ENCODE peak calls at places on chromosomes 11 and 22, in ten cellular contexts. One of them, this sample, is unnamed.

GRCh38 chr11:60315866-60316265 is 11.2 kb upstream of the MS4A6E start:
- DNase-seq in activated T-cell treated with anti-CD3 and anti-CD28 coated beads, Interleukin-2, amount 50 U/mL, for 48 hours: no peak
- DNase-seq in naive thymus-derived CD8-positive, alpha-beta T cell: no peak
- DNase-seq in CD8-positive, alpha-beta memory T cell: no peak
- DNase-seq in transverse colon: no peak
- DNase-seq in KG1: no peak
- DNase-seq in NCI-H524 treated with DMSO at 0.1 percent for 48 hours: no peak
- DNase-seq in NCI-H460: no peak
- DNase-seq in SK-N-SH: no peak
- DNase-seq in frontal cortex: no peak
- DNase-seq in this sample: no peak

GRCh38 chr11:30128269-30128932 is 102.4 kb upstream of the FSHB start:
- DNase-seq in activated T-cell treated with anti-CD3 and anti-CD28 coated beads, Interleukin-2, amount 50 U/mL, for 48 hours: no peak
- DNase-seq in naive thymus-derived CD8-positive, alpha-beta T cell: no peak
- DNase-seq in CD8-positive, alpha-beta memory T cell: no peak
- DNase-seq in transverse colon: no peak
- DNase-seq in KG1: no peak
- DNase-seq in NCI-H524 treated with DMSO at 0.1 percent for 48 hours: no peak
- DNase-seq in NCI-H460: peak
- DNase-seq in SK-N-SH: peak
- DNase-seq in frontal cortex: no peak
- DNase-seq in this sample: peak

GRCh38 chr22:43136255-43136654 is 6.9 kb downstream of the MCAT start:
- DNase-seq in activated T-cell treated with anti-CD3 and anti-CD28 coated beads, Interleukin-2, amount 50 U/mL, for 48 hours: peak
- DNase-seq in naive thymus-derived CD8-positive, alpha-beta T cell: peak
- DNase-seq in CD8-positive, alpha-beta memory T cell: peak
- DNase-seq in transverse colon: peak
- DNase-seq in KG1: no peak
- DNase-seq in NCI-H524 treated with DMSO at 0.1 percent for 48 hours: no peak
- DNase-seq in NCI-H460: no peak
- DNase-seq in SK-N-SH: peak
- DNase-seq in frontal cortex: no peak
- DNase-seq in this sample: no peak

GRCh38 chr11:121669422-121669821 is 216.7 kb upstream of the SORL1-AS1 start:
- DNase-seq in activated T-cell treated with anti-CD3 and anti-CD28 coated beads, Interleukin-2, amount 50 U/mL, for 48 hours: no peak
- DNase-seq in naive thymus-derived CD8-positive, alpha-beta T cell: no peak
- DNase-seq in CD8-positive, alpha-beta memory T cell: no peak
- DNase-seq in transverse colon: no peak
- DNase-seq in KG1: no peak
- DNase-seq in NCI-H524 treated with DMSO at 0.1 percent for 48 hours: no peak
- DNase-seq in NCI-H460: no peak
- DNase-seq in SK-N-SH: no peak
- DNase-seq in frontal cortex: no peak
- DNase-seq in this sample: no peak

GRCh38 chr11:122108192-122108799 is 7.7 kb downstream of the BLID start:
- DNase-seq in activated T-cell treated with anti-CD3 and anti-CD28 coated beads, Interleukin-2, amount 50 U/mL, for 48 hours: no peak
- DNase-seq in naive thymus-derived CD8-positive, alpha-beta T cell: no peak
- DNase-seq in CD8-positive, alpha-beta memory T cell: no peak
- DNase-seq in transverse colon: no peak
- DNase-seq in KG1: no peak
- DNase-seq in NCI-H524 treated with DMSO at 0.1 percent for 48 hours: no peak
- DNase-seq in NCI-H460: peak
- DNase-seq in SK-N-SH: no peak
- DNase-seq in frontal cortex: no peak
- DNase-seq in this sample: peak

GRCh38 chr11:70424765-70425164 is 26.4 kb downstream of the CTTN start:
- DNase-seq in activated T-cell treated with anti-CD3 and anti-CD28 coated beads, Interleukin-2, amount 50 U/mL, for 48 hours: no peak
- DNase-seq in naive thymus-derived CD8-positive, alpha-beta T cell: no peak
- DNase-seq in CD8-positive, alpha-beta memory T cell: no peak
- DNase-seq in transverse colon: no peak
- DNase-seq in KG1: no peak
- DNase-seq in NCI-H524 treated with DMSO at 0.1 percent for 48 hours: no peak
- DNase-seq in NCI-H460: no peak
- DNase-seq in SK-N-SH: no peak
- DNase-seq in frontal cortex: no peak
- DNase-seq in this sample: no peak

GRCh38 chr22:26656896-26657851 is at the start of gene MIAT:
- DNase-seq in activated T-cell treated with anti-CD3 and anti-CD28 coated beads, Interleukin-2, amount 50 U/mL, for 48 hours: peak
- DNase-seq in naive thymus-derived CD8-positive, alpha-beta T cell: peak
- DNase-seq in CD8-positive, alpha-beta memory T cell: peak
- DNase-seq in transverse colon: peak
- DNase-seq in KG1: no peak
- DNase-seq in NCI-H524 treated with DMSO at 0.1 percent for 48 hours: no peak
- DNase-seq in NCI-H460: no peak
- DNase-seq in SK-N-SH: peak
- DNase-seq in frontal cortex: no peak
- DNase-seq in this sample: peak

GRCh38 chr11:70779433-70780245 is 381.3 kb downstream of the CTTN start:
- DNase-seq in activated T-cell treated with anti-CD3 and anti-CD28 coated beads, Interleukin-2, amount 50 U/mL, for 48 hours: no peak
- DNase-seq in naive thymus-derived CD8-positive, alpha-beta T cell: no peak
- DNase-seq in CD8-positive, alpha-beta memory T cell: no peak
- DNase-seq in transverse colon: no peak
- DNase-seq in KG1: no peak
- DNase-seq in NCI-H524 treated with DMSO at 0.1 percent for 48 hours: no peak
- DNase-seq in NCI-H460: no peak
- DNase-seq in SK-N-SH: no peak
- DNase-seq in frontal cortex: no peak
- DNase-seq in this sample: no peak

GRCh38 chr22:41380993-41381328 is 781 bp upstream of the TEF start:
- DNase-seq in activated T-cell treated with anti-CD3 and anti-CD28 coated beads, Interleukin-2, amount 50 U/mL, for 48 hours: no peak
- DNase-seq in naive thymus-derived CD8-positive, alpha-beta T cell: no peak
- DNase-seq in CD8-positive, alpha-beta memory T cell: no peak
- DNase-seq in transverse colon: peak
- DNase-seq in KG1: no peak
- DNase-seq in NCI-H524 treated with DMSO at 0.1 percent for 48 hours: no peak
- DNase-seq in NCI-H460: peak
- DNase-seq in SK-N-SH: no peak
- DNase-seq in frontal cortex: no peak
- DNase-seq in this sample: no peak

GRCh38 chr11:6319001-6319878 is 1.1 kb downstream of the CAVIN3 start:
- DNase-seq in activated T-cell treated with anti-CD3 and anti-CD28 coated beads, Interleukin-2, amount 50 U/mL, for 48 hours: no peak
- DNase-seq in naive thymus-derived CD8-positive, alpha-beta T cell: no peak
- DNase-seq in CD8-positive, alpha-beta memory T cell: no peak
- DNase-seq in transverse colon: peak
- DNase-seq in KG1: no peak
- DNase-seq in NCI-H524 treated with DMSO at 0.1 percent for 48 hours: no peak
- DNase-seq in NCI-H460: no peak
- DNase-seq in SK-N-SH: peak
- DNase-seq in frontal cortex: no peak
- DNase-seq in this sample: no peak

GRCh38 chr22:42844756-42845155 is 12.3 kb downstream of the ARFGAP3 start:
- DNase-seq in activated T-cell treated with anti-CD3 and anti-CD28 coated beads, Interleukin-2, amount 50 U/mL, for 48 hours: no peak
- DNase-seq in naive thymus-derived CD8-positive, alpha-beta T cell: no peak
- DNase-seq in CD8-positive, alpha-beta memory T cell: no peak
- DNase-seq in transverse colon: no peak
- DNase-seq in KG1: no peak
- DNase-seq in NCI-H524 treated with DMSO at 0.1 percent for 48 hours: no peak
- DNase-seq in NCI-H460: no peak
- DNase-seq in SK-N-SH: no peak
- DNase-seq in frontal cortex: no peak
- DNase-seq in this sample: no peak

GRCh38 chr22:27100789-27101188 is 443.4 kb downstream of the MIAT start:
- DNase-seq in activated T-cell treated with anti-CD3 and anti-CD28 coated beads, Interleukin-2, amount 50 U/mL, for 48 hours: no peak
- DNase-seq in naive thymus-derived CD8-positive, alpha-beta T cell: no peak
- DNase-seq in CD8-positive, alpha-beta memory T cell: no peak
- DNase-seq in transverse colon: no peak
- DNase-seq in KG1: no peak
- DNase-seq in NCI-H524 treated with DMSO at 0.1 percent for 48 hours: peak
- DNase-seq in NCI-H460: no peak
- DNase-seq in SK-N-SH: peak
- DNase-seq in frontal cortex: no peak
- DNase-seq in this sample: no peak

GRCh38 chr11:75591371-75591770 is 29.3 kb downstream of the SERPINH1 start:
- DNase-seq in activated T-cell treated with anti-CD3 and anti-CD28 coated beads, Interleukin-2, amount 50 U/mL, for 48 hours: no peak
- DNase-seq in naive thymus-derived CD8-positive, alpha-beta T cell: no peak
- DNase-seq in CD8-positive, alpha-beta memory T cell: no peak
- DNase-seq in transverse colon: no peak
- DNase-seq in KG1: no peak
- DNase-seq in NCI-H524 treated with DMSO at 0.1 percent for 48 hours: no peak
- DNase-seq in NCI-H460: no peak
- DNase-seq in SK-N-SH: peak
- DNase-seq in frontal cortex: no peak
- DNase-seq in this sample: no peak

GRCh38 chr11:128845334-128845780 is 21.7 kb downstream of the KCNJ1 start:
- DNase-seq in activated T-cell treated with anti-CD3 and anti-CD28 coated beads, Interleukin-2, amount 50 U/mL, for 48 hours: no peak
- DNase-seq in naive thymus-derived CD8-positive, alpha-beta T cell: no peak
- DNase-seq in CD8-positive, alpha-beta memory T cell: no peak
- DNase-seq in transverse colon: no peak
- DNase-seq in KG1: no peak
- DNase-seq in NCI-H524 treated with DMSO at 0.1 percent for 48 hours: no peak
- DNase-seq in NCI-H460: no peak
- DNase-seq in SK-N-SH: no peak
- DNase-seq in frontal cortex: no peak
- DNase-seq in this sample: no peak

GRCh38 chr11:124987096-124987495 is 33.1 kb downstream of the CCDC15 start:
- DNase-seq in activated T-cell treated with anti-CD3 and anti-CD28 coated beads, Interleukin-2, amount 50 U/mL, for 48 hours: no peak
- DNase-seq in naive thymus-derived CD8-positive, alpha-beta T cell: no peak
- DNase-seq in CD8-positive, alpha-beta memory T cell: no peak
- DNase-seq in transverse colon: no peak
- DNase-seq in KG1: no peak
- DNase-seq in NCI-H524 treated with DMSO at 0.1 percent for 48 hours: no peak
- DNase-seq in NCI-H460: no peak
- DNase-seq in SK-N-SH: no peak
- DNase-seq in frontal cortex: peak
- DNase-seq in this sample: no peak

GRCh38 chr22:22403771-22404170 is 104.8 kb downstream of the ZNF280B start:
- DNase-seq in activated T-cell treated with anti-CD3 and anti-CD28 coated beads, Interleukin-2, amount 50 U/mL, for 48 hours: no peak
- DNase-seq in naive thymus-derived CD8-positive, alpha-beta T cell: no peak
- DNase-seq in CD8-positive, alpha-beta memory T cell: no peak
- DNase-seq in transverse colon: no peak
- DNase-seq in KG1: no peak
- DNase-seq in NCI-H524 treated with DMSO at 0.1 percent for 48 hours: no peak
- DNase-seq in NCI-H460: no peak
- DNase-seq in SK-N-SH: no peak
- DNase-seq in frontal cortex: no peak
- DNase-seq in this sample: no peak

GRCh38 chr11:116693206-116694016 is 79.4 kb downstream of the BUD13 start:
- DNase-seq in activated T-cell treated with anti-CD3 and anti-CD28 coated beads, Interleukin-2, amount 50 U/mL, for 48 hours: peak
- DNase-seq in naive thymus-derived CD8-positive, alpha-beta T cell: no peak
- DNase-seq in CD8-positive, alpha-beta memory T cell: no peak
- DNase-seq in transverse colon: peak
- DNase-seq in KG1: no peak
- DNase-seq in NCI-H524 treated with DMSO at 0.1 percent for 48 hours: no peak
- DNase-seq in NCI-H460: no peak
- DNase-seq in SK-N-SH: peak
- DNase-seq in frontal cortex: no peak
- DNase-seq in this sample: no peak

GRCh38 chr11:82683029-82683428 is 50.6 kb downstream of the FAM181B start:
- DNase-seq in activated T-cell treated with anti-CD3 and anti-CD28 coated beads, Interleukin-2, amount 50 U/mL, for 48 hours: no peak
- DNase-seq in naive thymus-derived CD8-positive, alpha-beta T cell: no peak
- DNase-seq in CD8-positive, alpha-beta memory T cell: no peak
- DNase-seq in transverse colon: no peak
- DNase-seq in KG1: no peak
- DNase-seq in NCI-H524 treated with DMSO at 0.1 percent for 48 hours: no peak
- DNase-seq in NCI-H460: no peak
- DNase-seq in SK-N-SH: no peak
- DNase-seq in frontal cortex: no peak
- DNase-seq in this sample: no peak

GRCh38 chr11:21552910-21553309 is 640.0 kb upstream of the ANO5 start:
- DNase-seq in activated T-cell treated with anti-CD3 and anti-CD28 coated beads, Interleukin-2, amount 50 U/mL, for 48 hours: no peak
- DNase-seq in naive thymus-derived CD8-positive, alpha-beta T cell: no peak
- DNase-seq in CD8-positive, alpha-beta memory T cell: no peak
- DNase-seq in transverse colon: no peak
- DNase-seq in KG1: no peak
- DNase-seq in NCI-H524 treated with DMSO at 0.1 percent for 48 hours: no peak
- DNase-seq in NCI-H460: no peak
- DNase-seq in SK-N-SH: no peak
- DNase-seq in frontal cortex: no peak
- DNase-seq in this sample: no peak

GRCh38 chr22:23001463-23001862 is 68.9 kb upstream of the GNAZ start:
- DNase-seq in activated T-cell treated with anti-CD3 and anti-CD28 coated beads, Interleukin-2, amount 50 U/mL, for 48 hours: no peak
- DNase-seq in naive thymus-derived CD8-positive, alpha-beta T cell: no peak
- DNase-seq in CD8-positive, alpha-beta memory T cell: no peak
- DNase-seq in transverse colon: no peak
- DNase-seq in KG1: no peak
- DNase-seq in NCI-H524 treated with DMSO at 0.1 percent for 48 hours: no peak
- DNase-seq in NCI-H460: no peak
- DNase-seq in SK-N-SH: no peak
- DNase-seq in frontal cortex: no peak
- DNase-seq in this sample: no peak

GRCh38 chr11:86487670-86488069 is 113.0 kb downstream of the CCDC81 start:
- DNase-seq in activated T-cell treated with anti-CD3 and anti-CD28 coated beads, Interleukin-2, amount 50 U/mL, for 48 hours: no peak
- DNase-seq in naive thymus-derived CD8-positive, alpha-beta T cell: no peak
- DNase-seq in CD8-positive, alpha-beta memory T cell: no peak
- DNase-seq in transverse colon: no peak
- DNase-seq in KG1: no peak
- DNase-seq in NCI-H524 treated with DMSO at 0.1 percent for 48 hours: no peak
- DNase-seq in NCI-H460: no peak
- DNase-seq in SK-N-SH: no peak
- DNase-seq in frontal cortex: no peak
- DNase-seq in this sample: no peak

GRCh38 chr11:45660717-45661416 is 4.6 kb downstream of the CHST1 start:
- DNase-seq in activated T-cell treated with anti-CD3 and anti-CD28 coated beads, Interleukin-2, amount 50 U/mL, for 48 hours: no peak
- DNase-seq in naive thymus-derived CD8-positive, alpha-beta T cell: no peak
- DNase-seq in CD8-positive, alpha-beta memory T cell: no peak
- DNase-seq in transverse colon: no peak
- DNase-seq in KG1: no peak
- DNase-seq in NCI-H524 treated with DMSO at 0.1 percent for 48 hours: peak
- DNase-seq in NCI-H460: no peak
- DNase-seq in SK-N-SH: no peak
- DNase-seq in frontal cortex: no peak
- DNase-seq in this sample: peak

GRCh38 chr22:27327981-27328721 is 473.4 kb downstream of the MN1 start:
- DNase-seq in activated T-cell treated with anti-CD3 and anti-CD28 coated beads, Interleukin-2, amount 50 U/mL, for 48 hours: no peak
- DNase-seq in naive thymus-derived CD8-positive, alpha-beta T cell: no peak
- DNase-seq in CD8-positive, alpha-beta memory T cell: no peak
- DNase-seq in transverse colon: no peak
- DNase-seq in KG1: no peak
- DNase-seq in NCI-H524 treated with DMSO at 0.1 percent for 48 hours: no peak
- DNase-seq in NCI-H460: no peak
- DNase-seq in SK-N-SH: no peak
- DNase-seq in frontal cortex: no peak
- DNase-seq in this sample: no peak

This sample was measured in SK-N-DZ.